ENCODE peak calls at places on chromosomes 2 and 18, in five cellular contexts. U, X, Q, L and E are unnamed samples.

GRCh38 chr2:3311601-3312000 is 66.0 kb downstream of the EIPR1 start:
- DNase-seq in U (no peak), Q (no peak), X (no peak), L (no peak), E (no peak)

GRCh38 chr2:173997269-173997668 is 32.1 kb upstream of the SP3 start:
- DNase-seq in X (peak; percentile 79), U (peak; percentile 88), Q (no peak), L (no peak), E (peak; percentile 63)

GRCh38 chr2:73141896-73142295 is 29.1 kb upstream of the RAB11FIP5 start:
- DNase-seq in X (no peak), L (no peak), U (no peak), Q (no peak), E (peak; percentile 63)

GRCh38 chr18:78073275-78073674 is 823.6 kb downstream of the GALR1 start:
- DNase-seq in L (no peak), X (no peak), Q (peak; percentile 20), U (no peak), E (no peak)

GRCh38 chr2:11329759-11330158 is 14.7 kb downstream of the ROCK2 start:
- DNase-seq in X (peak; percentile 61), L (no peak), Q (no peak), U (peak; percentile 71), E (peak; percentile 39)

GRCh38 chr2:152585830-152586484 is 131.3 kb downstream of the PRPF40A start:
- DNase-seq in Q (no peak), L (no peak), X (peak; percentile 98), U (peak; percentile 97), E (peak; percentile 90)

GRCh38 chr2:40192864-40193669 is 258.8 kb downstream of the SLC8A1 start:
- DNase-seq in X (peak; percentile 93), U (peak; percentile 51), Q (no peak), L (no peak), E (peak; percentile 17)

GRCh38 chr2:10036095-10036879 is 7.1 kb upstream of the KLF11 start:
- DNase-seq in U (peak; percentile 79), L (no peak), Q (peak; percentile 42), X (peak; percentile 66), E (peak; percentile 74)

GRCh38 chr2:239323473-239323872 is 77.3 kb downstream of the HDAC4 start:
- DNase-seq in L (no peak), X (no peak), U (no peak), Q (no peak), E (no peak)

GRCh38 chr2:65057391-65058052 is 1.3 kb downstream of the CEP68 start:
- DNase-seq in X (peak; percentile 77), U (peak; percentile 49), Q (no peak), L (peak; percentile 74), E (peak; percentile 59)

GRCh38 chr2:68368657-68369339 is 3.7 kb downstream of the PLEK start:
- DNase-seq in X (peak; percentile 81), Q (peak; percentile 42), U (peak; percentile 77), L (no peak), E (peak; percentile 60)

GRCh38 chr2:43041661-43042360 is 184.6 kb downstream of the ZFP36L2 start:
- DNase-seq in L (peak; percentile 95), Q (peak; percentile 68), X (peak; percentile 96), U (peak; percentile 94), E (peak; percentile 90)

GRCh38 chr2:200455958-200456421 is 53.9 kb downstream of the KCTD18 start:
- DNase-seq in Q (no peak), X (no peak), U (no peak), L (no peak), E (peak; percentile 75)

GRCh38 chr18:31555971-31556747 is 35.5 kb upstream of the TTR start:
- DNase-seq in Q (peak; percentile 59), X (peak; percentile 76), L (peak; percentile 37), U (peak; percentile 61), E (peak; percentile 86)

GRCh38 chr2:8118940-8119781 is 562.7 kb upstream of the ID2 start:
- DNase-seq in L (no peak), U (no peak), X (no peak), Q (no peak), E (no peak)

GRCh38 chr2:208361077-208361441 is 45.5 kb upstream of the PTH2R start:
- DNase-seq in L (no peak), X (no peak), U (no peak), Q (no peak), E (no peak)

GRCh38 chr2:165777522-165778186 is 16.4 kb downstream of the GALNT3 start:
- DNase-seq in L (no peak), Q (no peak), U (no peak), X (no peak), E (no peak)

GRCh38 chr2:207836526-207837133 is 66.9 kb upstream of the FZD5 start:
- DNase-seq in Q (peak; percentile 49), U (peak; percentile 45), L (no peak), X (no peak), E (no peak)

GRCh38 chr2:5285891-5286290 is 406.3 kb upstream of the SOX11 start:
- DNase-seq in U (no peak), L (no peak), X (no peak), Q (no peak), E (no peak)

GRCh38 chr2:97713296-97714083 is at the start of gene ZAP70:
- DNase-seq in L (no peak), Q (no peak), U (no peak), X (no peak), E (no peak)

GRCh38 chr2:213995400-213996105 is 415.3 kb upstream of the VWC2L start:
- DNase-seq in X (peak; percentile 92), Q (no peak), U (peak; percentile 93), L (peak; percentile 99), E (peak; percentile 80)

GRCh38 chr2:171723724-171724683 is 36.7 kb downstream of the DYNC1I2 start:
- DNase-seq in U (peak; percentile 20), L (no peak), Q (peak; percentile 90), X (peak; percentile 34), E (peak; percentile 45)

GRCh38 chr2:148132400-148132799 is 111.5 kb downstream of the MBD5 start:
- DNase-seq in U (peak; percentile 64), L (peak; percentile 36), X (peak; percentile 69), Q (no peak), E (peak; percentile 71)

GRCh38 chr2:30963184-30963583 is 155.9 kb upstream of the CAPN13 start:
- DNase-seq in X (no peak), U (no peak), L (no peak), Q (no peak), E (no peak)

GRCh38 chr2:53633441-53633840 is 134.2 kb upstream of the CHAC2 start:
- DNase-seq in X (peak; percentile 30), U (peak; percentile 29), L (peak; percentile 39), Q (no peak), E (peak; percentile 22)

GRCh38 chr2:124283090-124283489 is 258.0 kb downstream of the CNTNAP5 start:
- DNase-seq in U (peak; percentile 2), X (peak; percentile 42), L (peak; percentile 41), Q (no peak), E (peak; percentile 64)

GRCh38 chr2:65276604-65277003 is 49.0 kb downstream of the ACTR2 start:
- DNase-seq in X (peak; percentile 51), U (no peak), Q (no peak), L (no peak), E (no peak)

GRCh38 chr2:26988165-26988879 is 17.9 kb downstream of the MAPRE3 start:
- DNase-seq in X (peak; percentile 93), Q (no peak), U (peak; percentile 67), L (no peak), E (peak; percentile 80)

GRCh38 chr2:39631715-39632114 is 34.0 kb upstream of the TMEM178A start:
- DNase-seq in U (peak; percentile 97), L (peak; percentile 78), X (peak; percentile 90), Q (no peak), E (peak; percentile 97)

GRCh38 chr2:56448999-56449431 is 265.2 kb downstream of the CCDC85A start:
- DNase-seq in U (peak; percentile 74), L (no peak), Q (peak; percentile 21), X (no peak), E (peak; percentile 1)

GRCh38 chr2:172947461-172947860 is 128.2 kb upstream of the MAP3K20 start:
- DNase-seq in Q (no peak), L (no peak), X (peak; percentile 38), U (no peak), E (no peak)

GRCh38 chr2:145064476-145064875 is 544.6 kb upstream of the ZEB2 start:
- DNase-seq in L (no peak), U (no peak), X (no peak), Q (no peak), E (no peak)

GRCh38 chr2:74522516-74522915 is 3.5 kb downstream of the DQX1 start:
- DNase-seq in L (no peak), X (no peak), U (no peak), Q (no peak), E (no peak)

GRCh38 chr2:161570424-161571050 is 53.7 kb upstream of the SLC4A10 start:
- DNase-seq in X (no peak), U (no peak), L (no peak), Q (peak; percentile 36), E (no peak)
- TF ChIP-seq CTCF in X (peak; percentile 22), U (peak; percentile 25), L (peak; percentile 38), Q (peak; percentile 53), E (no peak)

DNA sequence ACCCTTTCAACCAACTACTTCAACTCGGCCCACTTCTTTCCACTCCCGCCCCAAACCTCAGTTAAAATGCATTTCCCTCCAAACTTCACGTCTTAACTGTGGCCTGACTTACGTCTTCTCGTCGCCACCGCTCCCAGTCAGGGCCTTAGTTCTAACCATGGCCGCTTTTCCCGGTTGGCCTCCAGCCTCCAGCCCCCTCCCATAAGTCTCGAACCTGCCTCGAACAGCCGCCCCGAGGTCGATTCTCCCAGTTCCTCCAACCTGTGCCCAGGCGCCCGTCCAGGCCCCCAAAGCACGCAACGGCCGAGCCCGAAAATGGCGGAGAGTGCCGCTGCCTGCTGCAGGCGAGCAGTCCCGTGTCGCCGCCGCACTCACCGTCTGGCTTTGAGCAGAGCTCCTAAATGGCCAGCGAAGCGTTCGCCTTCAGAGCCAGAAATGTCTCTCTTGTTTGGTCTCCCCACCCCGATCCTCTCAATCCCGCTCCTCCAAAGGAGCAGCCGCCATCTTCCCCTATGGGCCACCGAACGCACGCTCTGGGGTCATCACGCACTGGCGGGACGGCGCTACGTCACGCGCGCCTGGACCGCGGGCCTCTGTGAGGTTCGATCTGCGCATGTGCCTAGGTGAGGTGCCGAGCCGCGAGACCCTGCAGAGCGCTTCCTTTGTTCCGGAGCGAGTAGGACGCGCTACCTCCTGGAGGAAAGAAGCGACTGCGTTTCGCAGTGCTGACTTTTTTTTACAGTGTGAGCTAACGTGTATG is at the start of gene WDR33:
- DNase-seq in X (peak; percentile 79), U (peak; percentile 76), Q (peak; percentile 95), L (peak; percentile 87), E (peak; percentile 87)
- TF ChIP-seq CTCF in X (no peak), U (no peak), Q (no peak), L (no peak), E (peak; percentile 11)

GRCh38 chr2:24077535-24077877 is 1.4 kb upstream of the SF3B6 start:
- DNase-seq in L (no peak), X (no peak), U (no peak), Q (no peak), E (peak; percentile 20)

GRCh38 chr2:24076849-24077534 is 866 bp upstream of the SF3B6 start:
- DNase-seq in L (no peak), Q (peak; percentile 45), U (peak; percentile 16), X (peak; percentile 13), E (no peak)

GRCh38 chr2:24075259-24075658 is 867 bp downstream of the SF3B6 start:
- DNase-seq in U (no peak), X (no peak), Q (no peak), L (no peak), E (no peak)

GRCh38 chr2:24075915-24076848 is at the start of gene SF3B6:
- DNase-seq in Q (peak; percentile 99), U (peak; percentile 98), X (peak; percentile 98), L (peak; percentile 99), E (peak; percentile 99)

GRCh38 chr2:24077879-24078278 is 1.8 kb upstream of the SF3B6 start:
- DNase-seq in L (no peak), U (no peak), Q (no peak), X (no peak), E (no peak)
- TF ChIP-seq CTCF in L (no peak), U (no peak), Q (no peak), X (no peak), E (no peak)

GRCh38 chr2:86675611-86676015 is 44.5 kb upstream of the RMND5A start:
- DNase-seq in Q (no peak), L (peak; percentile 38), X (no peak), U (no peak), E (no peak)
- TF ChIP-seq CTCF in Q (peak; percentile 5), L (peak; percentile 50), X (no peak), U (no peak), E (no peak)